ENCODE peak calls at places on chromosome 17, in nine cellular contexts. One of them, this sample, is unnamed.

GRCh38 chr17:73998246-73999220 is 204.9 kb upstream of the RPL38 start:
- DNase-seq in effector CD4-positive, alpha-beta T cell: peak
- DNase-seq in activated CD4-positive, CD25-positive, alpha-beta regulatory T cell: peak
- DNase-seq in NCI-H1436: peak
- DNase-seq in K562: peak
- DNase-seq in MM.1S: peak
- DNase-seq in iris pigment epithelial cell: no peak
- DNase-seq in stimulated activated naive CD4-positive, alpha-beta T cell: peak
- DNase-seq in NCI-H1092 treated with DMSO at 0.1 percent for 48 hours: peak
- DNase-seq in this sample: peak

GRCh38 chr17:48637323-48638260 is 11.4 kb upstream of the HOXB9 start:
- DNase-seq in stimulated activated naive CD4-positive, alpha-beta T cell: no peak
- DNase-seq in activated CD4-positive, CD25-positive, alpha-beta regulatory T cell: no peak
- DNase-seq in MM.1S: no peak
- DNase-seq in iris pigment epithelial cell: peak
- DNase-seq in effector CD4-positive, alpha-beta T cell: no peak
- DNase-seq in NCI-H1092 treated with DMSO at 0.1 percent for 48 hours: no peak
- DNase-seq in K562: no peak
- DNase-seq in NCI-H1436: no peak
- DNase-seq in this sample: no peak

GRCh38 chr17:41772218-41772585 is 14.3 kb downstream of the JUP start:
- DNase-seq in activated CD4-positive, CD25-positive, alpha-beta regulatory T cell: no peak
- DNase-seq in K562: no peak
- DNase-seq in NCI-H1436: no peak
- DNase-seq in iris pigment epithelial cell: no peak
- DNase-seq in effector CD4-positive, alpha-beta T cell: no peak
- DNase-seq in MM.1S: no peak
- DNase-seq in stimulated activated naive CD4-positive, alpha-beta T cell: no peak
- DNase-seq in NCI-H1092 treated with DMSO at 0.1 percent for 48 hours: no peak
- DNase-seq in this sample: no peak

GRCh38 chr17:55318715-55319487 is 54.1 kb downstream of the HLF start:
- DNase-seq in NCI-H1436: no peak
- DNase-seq in effector CD4-positive, alpha-beta T cell: no peak
- DNase-seq in MM.1S: no peak
- DNase-seq in activated CD4-positive, CD25-positive, alpha-beta regulatory T cell: no peak
- DNase-seq in iris pigment epithelial cell: no peak
- DNase-seq in K562: no peak
- DNase-seq in NCI-H1092 treated with DMSO at 0.1 percent for 48 hours: no peak
- DNase-seq in stimulated activated naive CD4-positive, alpha-beta T cell: no peak
- DNase-seq in this sample: no peak

GRCh38 chr17:60158751-60159478 is 9.1 kb downstream of the CA4 start:
- DNase-seq in NCI-H1092 treated with DMSO at 0.1 percent for 48 hours: no peak
- DNase-seq in iris pigment epithelial cell: no peak
- DNase-seq in NCI-H1436: no peak
- DNase-seq in MM.1S: no peak
- DNase-seq in effector CD4-positive, alpha-beta T cell: no peak
- DNase-seq in K562: no peak
- DNase-seq in activated CD4-positive, CD25-positive, alpha-beta regulatory T cell: no peak
- DNase-seq in stimulated activated naive CD4-positive, alpha-beta T cell: no peak
- DNase-seq in this sample: no peak

GRCh38 chr17:49038544-49038943 is 41.4 kb downstream of the IGF2BP1 start:
- DNase-seq in stimulated activated naive CD4-positive, alpha-beta T cell: no peak
- DNase-seq in iris pigment epithelial cell: no peak
- DNase-seq in activated CD4-positive, CD25-positive, alpha-beta regulatory T cell: no peak
- DNase-seq in NCI-H1092 treated with DMSO at 0.1 percent for 48 hours: no peak
- DNase-seq in K562: no peak
- DNase-seq in effector CD4-positive, alpha-beta T cell: no peak
- DNase-seq in NCI-H1436: no peak
- DNase-seq in MM.1S: no peak
- DNase-seq in this sample: no peak

GRCh38 chr17:50283714-50284432 is 9.6 kb downstream of the TMEM92 start:
- DNase-seq in iris pigment epithelial cell: no peak
- DNase-seq in NCI-H1436: no peak
- DNase-seq in activated CD4-positive, CD25-positive, alpha-beta regulatory T cell: no peak
- DNase-seq in effector CD4-positive, alpha-beta T cell: no peak
- DNase-seq in MM.1S: no peak
- DNase-seq in NCI-H1092 treated with DMSO at 0.1 percent for 48 hours: no peak
- DNase-seq in stimulated activated naive CD4-positive, alpha-beta T cell: no peak
- DNase-seq in K562: no peak
- DNase-seq in this sample: no peak

GRCh38 chr17:43467981-43468541 is 15.7 kb upstream of the DHX8 start:
- DNase-seq in NCI-H1092 treated with DMSO at 0.1 percent for 48 hours: no peak
- DNase-seq in K562: no peak
- DNase-seq in stimulated activated naive CD4-positive, alpha-beta T cell: no peak
- DNase-seq in effector CD4-positive, alpha-beta T cell: no peak
- DNase-seq in MM.1S: no peak
- DNase-seq in iris pigment epithelial cell: peak
- DNase-seq in NCI-H1436: no peak
- DNase-seq in activated CD4-positive, CD25-positive, alpha-beta regulatory T cell: no peak
- DNase-seq in this sample: no peak

GRCh38 chr17:18182978-18183333 is 672 bp upstream of the ALKBH5 start:
- DNase-seq in activated CD4-positive, CD25-positive, alpha-beta regulatory T cell: peak
- DNase-seq in NCI-H1436: peak
- DNase-seq in effector CD4-positive, alpha-beta T cell: peak
- DNase-seq in MM.1S: peak
- DNase-seq in K562: peak
- DNase-seq in NCI-H1092 treated with DMSO at 0.1 percent for 48 hours: no peak
- DNase-seq in iris pigment epithelial cell: no peak
- DNase-seq in stimulated activated naive CD4-positive, alpha-beta T cell: peak
- DNase-seq in this sample: peak

GRCh38 chr17:13601776-13602551 is at the start of gene HS3ST3A1:
- DNase-seq in iris pigment epithelial cell: peak
- DNase-seq in NCI-H1092 treated with DMSO at 0.1 percent for 48 hours: no peak
- DNase-seq in MM.1S: no peak
- DNase-seq in stimulated activated naive CD4-positive, alpha-beta T cell: no peak
- DNase-seq in K562: peak
- DNase-seq in activated CD4-positive, CD25-positive, alpha-beta regulatory T cell: no peak
- DNase-seq in effector CD4-positive, alpha-beta T cell: no peak
- DNase-seq in NCI-H1436: no peak
- DNase-seq in this sample: no peak

GRCh38 chr17:43983515-43984411 is 20.7 kb upstream of the NAGS start:
- DNase-seq in MM.1S: no peak
- DNase-seq in NCI-H1436: no peak
- DNase-seq in stimulated activated naive CD4-positive, alpha-beta T cell: no peak
- DNase-seq in effector CD4-positive, alpha-beta T cell: no peak
- DNase-seq in activated CD4-positive, CD25-positive, alpha-beta regulatory T cell: no peak
- DNase-seq in K562: peak
- DNase-seq in iris pigment epithelial cell: no peak
- DNase-seq in NCI-H1092 treated with DMSO at 0.1 percent for 48 hours: peak
- DNase-seq in this sample: no peak

GRCh38 chr17:71339219-71339618 is 781.6 kb upstream of the SOX9 start:
- DNase-seq in stimulated activated naive CD4-positive, alpha-beta T cell: no peak
- DNase-seq in iris pigment epithelial cell: no peak
- DNase-seq in NCI-H1436: no peak
- DNase-seq in NCI-H1092 treated with DMSO at 0.1 percent for 48 hours: peak
- DNase-seq in K562: no peak
- DNase-seq in effector CD4-positive, alpha-beta T cell: no peak
- DNase-seq in MM.1S: no peak
- DNase-seq in activated CD4-positive, CD25-positive, alpha-beta regulatory T cell: no peak
- DNase-seq in this sample: no peak

GRCh38 chr17:9350083-9350482 is 225.5 kb downstream of the STX8 start:
- DNase-seq in iris pigment epithelial cell: peak
- DNase-seq in effector CD4-positive, alpha-beta T cell: no peak
- DNase-seq in NCI-H1092 treated with DMSO at 0.1 percent for 48 hours: no peak
- DNase-seq in NCI-H1436: no peak
- DNase-seq in activated CD4-positive, CD25-positive, alpha-beta regulatory T cell: no peak
- DNase-seq in MM.1S: no peak
- DNase-seq in stimulated activated naive CD4-positive, alpha-beta T cell: no peak
- DNase-seq in K562: no peak
- DNase-seq in this sample: no peak

GRCh38 chr17:57112994-57113393 is 27.9 kb downstream of the AKAP1 start:
- DNase-seq in iris pigment epithelial cell: no peak
- DNase-seq in stimulated activated naive CD4-positive, alpha-beta T cell: no peak
- DNase-seq in NCI-H1436: no peak
- DNase-seq in effector CD4-positive, alpha-beta T cell: no peak
- DNase-seq in K562: no peak
- DNase-seq in NCI-H1092 treated with DMSO at 0.1 percent for 48 hours: no peak
- DNase-seq in MM.1S: no peak
- DNase-seq in activated CD4-positive, CD25-positive, alpha-beta regulatory T cell: no peak
- DNase-seq in this sample: no peak

GRCh38 chr17:7842380-7842949 is 8.4 kb downstream of the KDM6B start:
- DNase-seq in iris pigment epithelial cell: peak
- DNase-seq in stimulated activated naive CD4-positive, alpha-beta T cell: peak
- DNase-seq in effector CD4-positive, alpha-beta T cell: peak
- DNase-seq in K562: peak
- DNase-seq in activated CD4-positive, CD25-positive, alpha-beta regulatory T cell: peak
- DNase-seq in MM.1S: peak
- DNase-seq in NCI-H1092 treated with DMSO at 0.1 percent for 48 hours: peak
- DNase-seq in NCI-H1436: peak
- DNase-seq in this sample: peak

GRCh38 chr17:60154616-60155426 is 5.0 kb downstream of the CA4 start:
- DNase-seq in activated CD4-positive, CD25-positive, alpha-beta regulatory T cell: no peak
- DNase-seq in K562: no peak
- DNase-seq in NCI-H1092 treated with DMSO at 0.1 percent for 48 hours: peak
- DNase-seq in stimulated activated naive CD4-positive, alpha-beta T cell: no peak
- DNase-seq in iris pigment epithelial cell: peak
- DNase-seq in MM.1S: no peak
- DNase-seq in effector CD4-positive, alpha-beta T cell: no peak
- DNase-seq in NCI-H1436: no peak
- DNase-seq in this sample: no peak

GRCh38 chr17:65656390-65657250 is 95.2 kb upstream of the AXIN2 start:
- DNase-seq in NCI-H1436: no peak
- DNase-seq in MM.1S: no peak
- DNase-seq in K562: no peak
- DNase-seq in iris pigment epithelial cell: peak
- DNase-seq in effector CD4-positive, alpha-beta T cell: no peak
- DNase-seq in NCI-H1092 treated with DMSO at 0.1 percent for 48 hours: no peak
- DNase-seq in activated CD4-positive, CD25-positive, alpha-beta regulatory T cell: no peak
- DNase-seq in stimulated activated naive CD4-positive, alpha-beta T cell: no peak
- DNase-seq in this sample: no peak

GRCh38 chr17:29505826-29506225 is 61.0 kb downstream of the ABHD15 start:
- DNase-seq in NCI-H1092 treated with DMSO at 0.1 percent for 48 hours: no peak
- DNase-seq in K562: no peak
- DNase-seq in iris pigment epithelial cell: no peak
- DNase-seq in activated CD4-positive, CD25-positive, alpha-beta regulatory T cell: no peak
- DNase-seq in NCI-H1436: no peak
- DNase-seq in MM.1S: no peak
- DNase-seq in effector CD4-positive, alpha-beta T cell: no peak
- DNase-seq in stimulated activated naive CD4-positive, alpha-beta T cell: no peak
- DNase-seq in this sample: no peak

GRCh38 chr17:7582401-7583252 is 1.0 kb upstream of the MPDU1 start:
- DNase-seq in iris pigment epithelial cell: no peak
- DNase-seq in K562: no peak
- DNase-seq in MM.1S: no peak
- DNase-seq in activated CD4-positive, CD25-positive, alpha-beta regulatory T cell: no peak
- DNase-seq in NCI-H1436: no peak
- DNase-seq in NCI-H1092 treated with DMSO at 0.1 percent for 48 hours: no peak
- DNase-seq in stimulated activated naive CD4-positive, alpha-beta T cell: no peak
- DNase-seq in effector CD4-positive, alpha-beta T cell: no peak
- DNase-seq in this sample: no peak

GRCh38 chr17:79814966-79815835 is 18.3 kb upstream of the CBX8 start:
- DNase-seq in NCI-H1092 treated with DMSO at 0.1 percent for 48 hours: no peak
- DNase-seq in NCI-H1436: no peak
- DNase-seq in effector CD4-positive, alpha-beta T cell: no peak
- DNase-seq in activated CD4-positive, CD25-positive, alpha-beta regulatory T cell: no peak
- DNase-seq in stimulated activated naive CD4-positive, alpha-beta T cell: peak
- DNase-seq in MM.1S: no peak
- DNase-seq in K562: no peak
- DNase-seq in iris pigment epithelial cell: peak
- DNase-seq in this sample: no peak